ENCODE peak calls at places on chromosome X, in nine cellular contexts. O is AG10803, D is tibial nerve, C is sigmoid colon, Q is transverse colon, K is uterus, J is RWPE2, B is AG09309, U is heart left ventricle. F is an unnamed sample.

GRCh38 chrX:136206916-136207315 is 44.3 kb downstream of the MAP7D3 start:
- DNase-seq in O (no peak), D (no peak), C (no peak), Q (no peak), K (no peak), J (no peak), B (no peak), U (no peak), F (no peak)

GRCh38 chrX:133654801-133655200 is 239.5 kb upstream of the GPC4 start:
- DNase-seq in O (peak), D (no peak), C (no peak), Q (no peak), K (no peak), J (no peak), B (no peak), U (no peak), F (no peak)

GRCh38 chrX:47523297-47523696 is 37.7 kb upstream of the ARAF start:
- DNase-seq in O (peak), D (peak), C (peak), Q (peak), K (peak), J (peak), B (no peak), U (peak), F (no peak)

GRCh38 chrX:23789386-23790146 is 6.6 kb downstream of the SAT1 start:
- DNase-seq in O (no peak), D (no peak), C (no peak), Q (no peak), K (no peak), J (no peak), B (no peak), U (no peak), F (no peak)

GRCh38 chrX:115472131-115472530 is 88.8 kb upstream of the PLS3 start:
- DNase-seq in O (no peak), D (no peak), C (no peak), Q (no peak), K (no peak), J (no peak), B (no peak), U (no peak), F (no peak)

GRCh38 chrX:113828470-113828869 is 755.4 kb upstream of the HTR2C start:
- DNase-seq in O (no peak), D (no peak), C (no peak), Q (no peak), K (no peak), J (no peak), B (no peak), U (no peak), F (no peak)

GRCh38 chrX:153411255-153411987 is at the start of gene ZFP92:
- DNase-seq in O (peak), D (no peak), C (no peak), Q (peak), K (peak), J (no peak), B (no peak), U (peak), F (no peak)

GRCh38 chrX:129842510-129843208 is 1.0 kb downstream of the ZDHHC9 start:
- DNase-seq in O (peak), D (no peak), C (peak), Q (peak), K (peak), J (no peak), B (no peak), U (peak), F (no peak)

GRCh38 chrX:20863649-20864048 is 510.6 kb upstream of the CNKSR2 start:
- DNase-seq in O (no peak), D (no peak), C (no peak), Q (no peak), K (no peak), J (no peak), B (no peak), U (no peak), F (no peak)

GRCh38 chrX:49930046-49930445 is 7.7 kb downstream of the CLCN5 start:
- DNase-seq in O (peak), D (no peak), C (no peak), Q (no peak), K (no peak), J (no peak), B (peak), U (no peak), F (no peak)

GRCh38 chrX:136667446-136668168 is 19.6 kb downstream of the CD40LG start:
- DNase-seq in O (no peak), D (no peak), C (no peak), Q (no peak), K (no peak), J (no peak), B (no peak), U (no peak), F (no peak)

GRCh38 chrX:50684871-50685270 is 129.1 kb downstream of the SHROOM4 start:
- DNase-seq in O (no peak), D (no peak), C (no peak), Q (no peak), K (no peak), J (no peak), B (no peak), U (no peak), F (no peak)

GRCh38 chrX:150162141-150162540 is 201.0 kb upstream of the MAMLD1 start:
- DNase-seq in O (no peak), D (no peak), C (no peak), Q (no peak), K (no peak), J (no peak), B (no peak), U (no peak), F (no peak)

GRCh38 chrX:103248553-103248952 is 6.4 kb downstream of the TCEAL8 start:
- DNase-seq in O (peak), D (no peak), C (no peak), Q (no peak), K (no peak), J (no peak), B (no peak), U (no peak), F (no peak)

GRCh38 chrX:19698125-19698524 is 182.8 kb upstream of the MAP3K15 start:
- DNase-seq in O (peak), D (peak), C (no peak), Q (no peak), K (no peak), J (no peak), B (peak), U (no peak), F (no peak)

GRCh38 chrX:113892891-113893290 is 691.0 kb upstream of the HTR2C start:
- DNase-seq in O (no peak), D (no peak), C (no peak), Q (no peak), K (no peak), J (no peak), B (no peak), U (no peak), F (no peak)

GRCh38 chrX:130097507-130098201 is 12.6 kb downstream of the ELF4 start:
- DNase-seq in O (no peak), D (no peak), C (no peak), Q (peak), K (no peak), J (no peak), B (no peak), U (no peak), F (no peak)

GRCh38 chrX:46715997-46716396 is 42.9 kb downstream of the SLC9A7 start:
- DNase-seq in O (no peak), D (no peak), C (no peak), Q (no peak), K (no peak), J (no peak), B (no peak), U (no peak), F (no peak)

GRCh38 chrX:66200855-66201795 is 37.1 kb downstream of the HEPH start:
- DNase-seq in O (peak), D (no peak), C (no peak), Q (peak), K (no peak), J (no peak), B (peak), U (no peak), F (no peak)

GRCh38 chrX:142998447-142999208 is 27.1 kb upstream of the SPANXN4 start:
- DNase-seq in O (no peak), D (no peak), C (no peak), Q (no peak), K (no peak), J (no peak), B (no peak), U (no peak), F (no peak)

GRCh38 chrX:374566-374965 is 12.1 kb downstream of the PPP2R3B start:
- DNase-seq in O (peak), D (no peak), C (no peak), Q (no peak), K (no peak), J (peak), B (no peak), U (no peak), F (no peak)

GRCh38 chrX:84907324-84907946 is 96.2 kb upstream of the APOOL start:
- DNase-seq in O (peak), D (no peak), C (no peak), Q (no peak), K (no peak), J (no peak), B (no peak), U (no peak), F (no peak)
- TF ChIP-seq CTCF in O (peak), D (peak), C (no peak), Q (no peak), K (peak), J (peak), B (no peak), U (peak), F (peak)

GRCh38 chrX:16700734-16701133 is 11.7 kb downstream of the CTPS2 start:
- DNase-seq in O (no peak), D (no peak), C (no peak), Q (no peak), K (no peak), J (no peak), B (no peak), U (no peak), F (no peak)
- H3K4me3 ChIP-seq in O (no peak), D (no peak), C (no peak), Q (no peak), K (no peak), J (no peak), B (no peak), U (no peak), F (no peak)

GRCh38 chrX:8841911-8842310 is 40.7 kb upstream of the FAM9A start:
- DNase-seq in O (no peak), D (no peak), C (no peak), Q (no peak), K (no peak), J (no peak), B (no peak), U (no peak), F (no peak)

GRCh38 chrX:8844157-8844556 is 43.0 kb upstream of the FAM9A start:
- DNase-seq in O (no peak), D (no peak), C (no peak), Q (no peak), K (no peak), J (no peak), B (no peak), U (no peak), F (no peak)

GRCh38 chrX:8846271-8846670 is 45.1 kb upstream of the FAM9A start:
- DNase-seq in O (no peak), D (no peak), C (no peak), Q (no peak), K (no peak), J (no peak), B (no peak), U (no peak), F (peak)

GRCh38 chrX:8845469-8845868 is 44.3 kb upstream of the FAM9A start:
- DNase-seq in O (no peak), D (no peak), C (no peak), Q (no peak), K (no peak), J (no peak), B (no peak), U (no peak), F (no peak)

GRCh38 chrX:8845060-8845459 is 43.9 kb upstream of the FAM9A start:
- DNase-seq in O (peak), D (no peak), C (no peak), Q (no peak), K (no peak), J (no peak), B (no peak), U (no peak), F (no peak)
- TF ChIP-seq CTCF in O (peak), D (no peak), C (no peak), Q (no peak), K (no peak), J (no peak), B (peak), U (no peak), F (no peak)

DNA sequence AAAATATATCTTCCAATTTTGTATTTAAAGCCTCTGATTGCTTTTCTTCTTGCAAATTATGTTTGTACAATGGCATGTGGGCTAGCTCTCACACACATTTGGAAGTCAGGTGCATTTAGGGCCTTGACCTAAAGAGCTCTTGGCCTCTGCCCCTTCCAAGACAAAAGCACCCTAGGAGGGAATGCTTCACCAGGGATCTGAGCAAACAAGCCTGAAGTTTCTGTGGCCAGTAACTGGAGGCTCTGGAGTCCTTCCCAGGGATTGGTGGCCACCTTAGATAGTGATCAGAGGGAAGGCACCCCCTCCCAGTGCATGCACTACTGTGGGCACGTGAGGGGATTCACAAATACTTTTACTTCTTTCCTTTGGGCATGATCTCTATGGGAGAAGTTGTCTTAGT is 60.3 kb upstream of the DIPK2B start:
- DNase-seq in O (no peak), D (no peak), C (no peak), Q (no peak), K (no peak), J (no peak), B (no peak), U (no peak), F (no peak)
- H3K4me3 ChIP-seq in O (no peak), D (no peak), C (no peak), Q (no peak), K (no peak), J (no peak), B (no peak), U (no peak), F (no peak)

GRCh38 chrX:54921427-54922021 is 900 bp downstream of the TRO start:
- DNase-seq in O (peak), D (peak), C (peak), Q (peak), K (peak), J (no peak), B (peak), U (peak), F (peak)
- TF ChIP-seq CTCF in O (no peak), D (no peak), C (no peak), Q (no peak), K (no peak), J (no peak), B (no peak), U (no peak), F (no peak)

GRCh38 chrX:88613338-88613737 is 133.7 kb upstream of the CPXCR1 start:
- DNase-seq in O (no peak), D (no peak), C (no peak), Q (no peak), K (no peak), J (no peak), B (no peak), U (no peak), F (no peak)
- H3K4me3 ChIP-seq in O (no peak), D (no peak), C (no peak), Q (no peak), K (no peak), J (no peak), B (no peak), U (no peak), F (no peak)

GRCh38 chrX:21978346-21978745 is 37.8 kb downstream of the SMS start:
- DNase-seq in O (no peak), D (no peak), C (no peak), Q (no peak), K (no peak), J (no peak), B (no peak), U (no peak), F (no peak)

GRCh38 chrX:21973321-21974010 is 33.0 kb downstream of the SMS start:
- DNase-seq in O (no peak), D (no peak), C (no peak), Q (no peak), K (no peak), J (no peak), B (no peak), U (no peak), F (no peak)

GRCh38 chrX:21974011-21974385 is 33.5 kb downstream of the SMS start:
- DNase-seq in O (no peak), D (no peak), C (no peak), Q (no peak), K (no peak), J (no peak), B (no peak), U (no peak), F (no peak)

GRCh38 chrX:21975242-21975641 is 34.7 kb downstream of the SMS start:
- DNase-seq in O (no peak), D (no peak), C (no peak), Q (no peak), K (no peak), J (no peak), B (no peak), U (no peak), F (no peak)

DNA sequence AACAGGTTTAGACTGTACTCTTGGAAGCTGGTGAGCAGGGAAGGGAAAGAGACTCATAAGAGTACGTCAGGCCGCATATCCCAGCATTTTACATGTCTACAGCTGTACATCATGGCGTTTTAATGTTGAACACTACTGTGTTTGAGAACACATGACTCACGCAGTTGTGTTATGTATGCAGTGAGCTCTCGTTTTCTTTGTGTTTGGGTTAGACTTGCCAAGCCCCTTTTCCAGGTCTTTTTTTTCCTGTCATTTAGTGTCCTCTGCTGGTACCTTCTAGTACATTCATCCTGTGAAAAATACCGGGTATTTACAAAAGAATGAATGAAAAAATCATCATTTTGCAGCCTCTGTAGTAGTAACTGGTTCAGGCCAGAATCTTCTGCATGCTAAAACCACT is 35.3 kb downstream of the SMS start:
- DNase-seq in O (peak), D (no peak), C (no peak), Q (no peak), K (no peak), J (no peak), B (peak), U (no peak), F (no peak)
- TF ChIP-seq CTCF in O (peak), D (no peak), C (peak), Q (peak), K (peak), J (peak), B (peak), U (peak), F (no peak)

DNA sequence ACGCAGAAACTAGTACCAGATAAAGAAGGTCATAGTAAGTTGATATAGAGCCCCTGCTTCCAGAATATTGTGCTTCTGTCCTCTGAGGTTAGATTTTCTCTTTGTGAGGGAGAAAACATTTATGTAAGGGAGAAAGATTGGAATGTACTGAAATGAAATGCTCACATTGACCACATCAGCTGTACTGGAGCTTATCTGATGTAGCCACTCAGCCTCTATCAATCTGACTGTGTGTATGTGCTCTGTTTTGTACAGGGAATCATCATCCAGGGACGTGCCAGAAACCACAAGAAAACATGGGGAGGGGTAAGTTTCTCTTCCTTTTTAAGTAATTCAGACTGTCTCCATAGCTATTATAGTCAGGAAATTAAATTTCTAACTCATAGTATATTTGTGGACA is 56.8 kb downstream of the PRRG1 start:
- DNase-seq in O (peak), D (no peak), C (no peak), Q (no peak), K (no peak), J (no peak), B (no peak), U (no peak), F (no peak)
- H3K4me3 ChIP-seq in O (no peak), D (no peak), C (no peak), Q (no peak), K (no peak), J (no peak), B (no peak), U (no peak), F (no peak)

DNA sequence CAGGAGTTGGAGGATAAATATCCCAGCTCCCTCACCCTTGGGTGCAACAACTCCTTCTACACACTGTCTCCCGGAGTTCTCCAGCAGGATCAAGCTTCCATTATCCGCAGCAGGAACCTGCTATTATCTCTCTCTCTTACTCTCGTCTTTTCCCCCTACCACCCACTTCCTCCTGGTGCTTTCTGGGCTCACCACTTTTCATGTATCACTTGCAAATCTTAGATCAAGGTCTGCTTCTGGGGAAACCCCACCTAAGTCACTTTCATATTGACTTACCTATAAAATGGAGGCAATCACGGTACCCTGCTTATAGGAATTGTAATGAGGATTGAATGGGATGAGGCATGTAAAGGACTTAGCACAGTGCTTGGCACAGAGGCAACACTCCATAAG is 589.5 kb downstream of the BCOR start:
- DNase-seq in O (no peak), D (no peak), C (no peak), Q (no peak), K (no peak), J (no peak), B (no peak), U (no peak), F (no peak)
- TF ChIP-seq CTCF in O (no peak), D (no peak), C (no peak), Q (no peak), K (no peak), J (no peak), B (no peak), U (no peak), F (no peak)

GRCh38 chrX:108439434-108439883 is at the start of gene COL4A5:
- DNase-seq in O (peak), D (no peak), C (peak), Q (peak), K (peak), J (peak), B (no peak), U (peak), F (peak)
- H3K4me3 ChIP-seq in O (peak), D (peak), C (peak), Q (peak), K (peak), J (peak), B (peak), U (peak), F (peak)

F was measured in kidney epithelial cell.